ENCODE peak calls at places on chromosomes 12 and 14, in ten cellular contexts. U, A, E, C, L, P, B, X, M and F are unnamed samples.

GRCh38 chr12:20127401-20127800 is 240.9 kb upstream of the PDE3A start:
- DNase-seq in U (no peak), A (no peak), P (no peak), M (no peak), L (no peak), E (no peak), X (no peak), B (no peak), C (no peak), F (no peak)

GRCh38 chr14:85731198-85731597 is 201.3 kb downstream of the FLRT2 start:
- DNase-seq in P (no peak), M (peak), B (no peak), X (no peak), A (peak), E (no peak), C (no peak), U (no peak), L (no peak), F (peak)

GRCh38 chr12:3473171-3473570 is 17.8 kb upstream of the PRMT8 start:
- DNase-seq in A (no peak), P (no peak), B (no peak), E (no peak), C (no peak), L (no peak), M (no peak), U (no peak), X (no peak), F (no peak)

GRCh38 chr12:110371408-110372055 is 32.0 kb downstream of the ANAPC7 start:
- DNase-seq in M (no peak), L (no peak), C (no peak), U (no peak), X (peak), B (no peak), A (no peak), P (peak), E (no peak), F (no peak)

GRCh38 chr12:133105620-133106019 is 24.5 kb downstream of the ZNF891 start:
- DNase-seq in E (no peak), A (no peak), L (no peak), B (no peak), M (no peak), P (no peak), C (no peak), U (no peak), X (no peak), F (no peak)

GRCh38 chr14:99314623-99315022 is 42.6 kb upstream of the BCL11B start:
- DNase-seq in A (no peak), X (no peak), L (no peak), P (no peak), E (no peak), C (no peak), B (no peak), U (no peak), M (no peak), F (no peak)

GRCh38 chr12:2845280-2845679 is 10.4 kb upstream of the NRIP2 start:
- DNase-seq in L (no peak), U (peak), M (no peak), X (no peak), E (no peak), C (no peak), A (no peak), P (no peak), B (no peak), F (no peak)

GRCh38 chr12:123200414-123200813 is 32.5 kb downstream of the MPHOSPH9 start:
- DNase-seq in E (no peak), C (no peak), P (no peak), A (no peak), B (no peak), U (no peak), L (no peak), X (no peak), M (no peak), F (no peak)

GRCh38 chr14:69876848-69877306 is 2.3 kb upstream of the SMOC1 start:
- DNase-seq in B (no peak), C (no peak), X (no peak), A (no peak), L (no peak), P (no peak), U (no peak), M (no peak), E (no peak), F (no peak)

GRCh38 chr14:38944691-38945090 is 158.3 kb downstream of the SEC23A start:
- DNase-seq in C (no peak), U (no peak), M (no peak), E (no peak), P (no peak), B (no peak), X (no peak), A (no peak), L (no peak), F (no peak)

GRCh38 chr14:102781063-102781462 is 3.8 kb downstream of the TRAF3 start:
- DNase-seq in A (no peak), E (no peak), B (no peak), X (no peak), U (no peak), P (no peak), M (no peak), L (no peak), C (no peak), F (no peak)

GRCh38 chr12:19967486-19967885 is 400.9 kb upstream of the PDE3A start:
- DNase-seq in P (no peak), L (no peak), U (peak), X (peak), C (no peak), M (no peak), A (peak), B (no peak), E (no peak), F (peak)

GRCh38 chr12:96177013-96177412 is 17.2 kb upstream of the ELK3 start:
- DNase-seq in C (no peak), P (no peak), B (no peak), M (no peak), X (no peak), E (peak), U (peak), L (peak), A (no peak), F (no peak)

GRCh38 chr12:102757154-102757873 is 159.7 kb downstream of the PAH start:
- DNase-seq in M (peak), X (no peak), L (no peak), C (no peak), A (no peak), B (no peak), E (no peak), P (no peak), U (no peak), F (no peak)

GRCh38 chr14:75290851-75291250 is 12.2 kb downstream of the FOS start:
- DNase-seq in E (no peak), M (no peak), P (no peak), C (no peak), B (no peak), A (no peak), U (no peak), L (no peak), X (no peak), F (no peak)

GRCh38 chr12:107353312-107353711 is 260.0 kb upstream of the CRY1 start:
- DNase-seq in U (no peak), M (no peak), B (no peak), E (no peak), A (no peak), X (no peak), C (no peak), L (no peak), P (no peak), F (no peak)

GRCh38 chr14:104224516-104225281 is 86.3 kb downstream of the KIF26A start:
- DNase-seq in P (peak), X (no peak), A (no peak), M (peak), C (no peak), B (no peak), L (peak), U (no peak), E (no peak), F (no peak)

GRCh38 chr14:67564236-67564635 is 31.1 kb downstream of the PLEKHH1 start:
- DNase-seq in C (no peak), P (no peak), M (no peak), X (no peak), L (no peak), U (no peak), E (no peak), A (no peak), B (no peak), F (no peak)

GRCh38 chr12:125889742-125890141 is 824.5 kb downstream of the AACS start:
- DNase-seq in M (no peak), E (no peak), A (no peak), U (no peak), P (no peak), B (no peak), C (no peak), L (no peak), X (no peak), F (no peak)